ENCODE peak calls at places on chromosomes 7 and 10, in seven cellular contexts. P, U, N, H, V, Z and K are unnamed samples.

GRCh38 chr7:29019896-29020295 is 61.8 kb upstream of the TRIL start:
- DNase-seq in P (no peak), U (no peak), N (no peak), H (no peak), V (no peak), Z (no peak), K (peak)

GRCh38 chr7:151684408-151685175 is 164.9 kb upstream of the RHEB start:
- DNase-seq in P (peak), U (peak), N (no peak), H (no peak), V (no peak), Z (no peak), K (no peak)

GRCh38 chr7:110790992-110791391 is 299.9 kb upstream of the LRRN3 start:
- DNase-seq in P (peak), U (no peak), N (no peak), H (no peak), V (no peak), Z (no peak), K (no peak)

GRCh38 chr10:49552277-49552676 is 13.4 kb upstream of the ERCC6 start:
- DNase-seq in P (peak), U (peak), N (no peak), H (no peak), V (no peak), Z (peak), K (no peak)

GRCh38 chr7:109579876-109580275 is 1010.2 kb downstream of the DNAJB9 start:
- DNase-seq in P (no peak), U (no peak), N (no peak), H (no peak), V (no peak), Z (no peak), K (no peak)

GRCh38 chr10:24897326-24897926 is 55.0 kb downstream of the PRTFDC1 start:
- DNase-seq in P (peak), U (peak), N (no peak), H (no peak), V (no peak), Z (no peak), K (no peak)

GRCh38 chr7:147653456-147653855 is 937.1 kb upstream of the C7orf33 start:
- DNase-seq in P (no peak), U (no peak), N (no peak), H (no peak), V (no peak), Z (no peak), K (no peak)

GRCh38 chr10:5442056-5442989 is 30.0 kb downstream of the NET1 start:
- DNase-seq in P (no peak), U (peak), N (peak), H (peak), V (peak), Z (no peak), K (no peak)

GRCh38 chr7:13563257-13563656 is 426.2 kb downstream of the ETV1 start:
- DNase-seq in P (no peak), U (no peak), N (no peak), H (no peak), V (no peak), Z (no peak), K (no peak)

GRCh38 chr10:123997013-123997412 is 96.4 kb downstream of the CHST15 start:
- DNase-seq in P (no peak), U (no peak), N (no peak), H (no peak), V (no peak), Z (no peak), K (no peak)

GRCh38 chr7:157788573-157788972 is 451.8 kb downstream of the DNAJB6 start:
- DNase-seq in P (no peak), U (no peak), N (no peak), H (no peak), V (no peak), Z (no peak), K (no peak)

GRCh38 chr10:80408198-80409085 is at the start of gene PRXL2A:
- DNase-seq in P (peak), U (no peak), N (peak), H (peak), V (peak), Z (no peak), K (peak)

GRCh38 chr10:35208536-35208935 is 81.9 kb downstream of the CREM start:
- DNase-seq in P (no peak), U (no peak), N (no peak), H (no peak), V (peak), Z (no peak), K (no peak)